ENCODE peak calls at places on chromosomes 6 and 20, in six cellular contexts. C is IMR-90, D is A549, U is PC-9, A is H9, O is fibroblast of lung. Z is an unnamed sample.

GRCh38 chr6:35302604-35303218 is 5.1 kb downstream of the DEF6 start:
- DNase-seq in C (peak; percentile 9), D (no peak), U (peak; percentile 74), A (peak; percentile 80), O (peak; percentile 12), Z (peak; percentile 58)

GRCh38 chr20:1491281-1491840 is at the start of gene SIRPB2:
- DNase-seq in C (no peak), D (no peak), U (no peak), A (no peak), O (no peak), Z (no peak)

GRCh38 chr20:11755071-11755881 is 162.4 kb upstream of the BTBD3 start:
- DNase-seq in C (no peak), D (no peak), U (no peak), A (no peak), O (no peak), Z (no peak)

GRCh38 chr20:62362991-62363919 is 3.9 kb downstream of the LAMA5 start:
- DNase-seq in C (no peak), D (peak; percentile 80), U (no peak), A (peak; percentile 73), O (no peak), Z (no peak)

GRCh38 chr20:34891166-34892062 is 15.0 kb downstream of the ACSS2 start:
- DNase-seq in C (peak; percentile 88), D (no peak), U (peak; percentile 90), A (no peak), O (peak; percentile 68), Z (no peak)

GRCh38 chr6:3620937-3621336 is 130.6 kb downstream of the PXDC1 start:
- DNase-seq in C (no peak), D (no peak), U (no peak), A (no peak), O (no peak), Z (no peak)

GRCh38 chr6:33172307-33173227 is 19.7 kb downstream of the COL11A2 start:
- DNase-seq in C (peak; percentile 49), D (peak; percentile 36), U (no peak), A (peak; percentile 56), O (peak; percentile 33), Z (no peak)

GRCh38 chr6:37473364-37474095 is 26.2 kb downstream of the CCDC167 start:
- DNase-seq in C (peak; percentile 33), D (no peak), U (no peak), A (no peak), O (peak; percentile 39), Z (peak; percentile 45)

GRCh38 chr6:7587631-7588100 is 2.3 kb upstream of the SNRNP48 start:
- DNase-seq in C (peak; percentile 69), D (no peak), U (peak; percentile 48), A (no peak), O (no peak), Z (no peak)
- H3K4me2 ChIP-seq in C (peak overlapping the region; percentile 2), D (no peak overlapping the region), U (no peak overlapping the region), A (no peak overlapping the region), O (no peak overlapping the region), Z (no peak overlapping the region)

GRCh38 chr6:19204445-19204844 is 632.7 kb upstream of the ID4 start:
- DNase-seq in C (no peak), D (no peak), U (no peak), A (no peak), O (peak; percentile 3), Z (no peak)
- H3K4me1 ChIP-seq in C (no peaks in the 10 kb centered on the region), D (no peaks in the 10 kb centered on the region), U (peaks cover 6% of the 10 kb centered on the region), A (no peaks in the 10 kb centered on the region), O (no peaks in the 10 kb centered on the region), Z (no peaks in the 10 kb centered on the region)

GRCh38 chr6:112204350-112204706 is 50.0 kb downstream of the LAMA4 start:
- DNase-seq in C (no peak), D (no peak), U (no peak), A (no peak), O (no peak), Z (no peak)
- H3K4me2 ChIP-seq in C (peak overlapping the region; percentile 95), D (peak overlapping the region; percentile 82), U (peak overlapping the region; percentile 74), A (no peak overlapping the region), O (no peak overlapping the region), Z (no peak overlapping the region)

DNA sequence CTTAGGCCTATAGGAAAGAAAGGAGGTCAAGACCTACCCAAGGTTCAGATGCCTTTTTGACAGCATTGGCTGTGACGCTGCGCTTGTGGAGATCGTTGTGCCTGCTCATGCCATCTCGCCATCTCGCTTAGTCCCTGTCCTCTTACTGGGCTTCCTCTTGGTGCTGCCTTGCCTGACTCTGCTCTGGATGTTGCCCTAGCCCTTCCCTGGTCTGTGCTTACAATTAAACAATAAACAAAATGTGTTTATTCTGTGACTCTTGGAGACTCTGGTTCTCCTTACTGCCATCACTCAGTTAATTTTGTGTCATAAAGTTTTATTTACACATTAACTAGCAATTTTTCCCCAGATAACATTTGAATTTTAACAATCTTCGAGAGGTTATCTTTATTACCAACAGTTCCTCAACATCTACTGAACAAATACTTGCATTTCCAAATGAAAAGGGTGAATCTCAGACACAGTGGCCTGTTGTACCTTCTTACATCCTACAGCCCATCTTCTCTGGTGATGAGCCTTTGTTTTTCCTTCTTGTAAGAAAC is 11.6 kb downstream of the AFDN start:
- DNase-seq in C (no peak), D (no peak), U (no peak), A (no peak), O (no peak), Z (no peak)
- H3K4me1 ChIP-seq in C (peaks cover 2% of the 10 kb centered on the region), D (peaks cover 26% of the 10 kb centered on the region), U (peaks cover 15% of the 10 kb centered on the region), A (peaks cover 22% of the 10 kb centered on the region), O (no peaks in the 10 kb centered on the region), Z (no peaks in the 10 kb centered on the region)

GRCh38 chr6:52552278-52552643 is 24.6 kb downstream of the TRAM2 start:
- DNase-seq in C (no peak), D (no peak), U (no peak), A (no peak), O (no peak), Z (no peak)
- H3K4me2 ChIP-seq in C (peak overlapping the region; percentile 32), D (peak overlapping the region; percentile 78), U (no peak overlapping the region), A (peak overlapping the region; percentile 31), O (peak overlapping the region; percentile 26), Z (peak overlapping the region; percentile 59)

GRCh38 chr6:43836507-43836906 is 66.5 kb downstream of the VEGFA start:
- DNase-seq in C (peak; percentile 46), D (no peak), U (no peak), A (no peak), O (no peak), Z (no peak)

GRCh38 chr6:43835872-43836419 is 65.9 kb downstream of the VEGFA start:
- DNase-seq in C (peak; percentile 78), D (no peak), U (no peak), A (no peak), O (peak; percentile 41), Z (no peak)

GRCh38 chr6:43833223-43833995 is 63.4 kb downstream of the VEGFA start:
- DNase-seq in C (peak; percentile 42), D (no peak), U (no peak), A (no peak), O (no peak), Z (no peak)

GRCh38 chr6:43834528-43835145 is 64.6 kb downstream of the VEGFA start:
- DNase-seq in C (no peak), D (no peak), U (no peak), A (no peak), O (no peak), Z (no peak)

GRCh38 chr6:43833996-43834390 is 64.0 kb downstream of the VEGFA start:
- DNase-seq in C (no peak), D (no peak), U (no peak), A (no peak), O (no peak), Z (no peak)
- H3K4me1 ChIP-seq in C (peaks cover 25% of the 10 kb centered on the region), D (peaks cover 22% of the 10 kb centered on the region), U (peaks cover 37% of the 10 kb centered on the region), A (peaks cover 5% of the 10 kb centered on the region), O (peaks cover 16% of the 10 kb centered on the region), Z (peaks cover 5% of the 10 kb centered on the region)